ENCODE peak calls at places on chromosomes 11 and 22, in nine cellular contexts. S, K, D, F, C, W, Z, P and U are unnamed samples.

GRCh38 chr11:110833033-110833484 is 120.8 kb upstream of the ARHGAP20 start:
- DNase-seq in S (no peak), K (no peak), D (no peak), F (no peak), C (peak; percentile 63), W (no peak), Z (no peak), P (no peak), U (no peak)

GRCh38 chr22:23683545-23683944 is 7.3 kb upstream of the RGL4 start:
- DNase-seq in S (no peak), K (no peak), D (no peak), F (no peak), C (no peak), W (no peak), Z (no peak), P (no peak), U (no peak)

GRCh38 chr11:100791873-100792272 is 104.8 kb downstream of the ARHGAP42 start:
- DNase-seq in S (no peak), K (no peak), D (no peak), F (no peak), C (peak; percentile 13), W (no peak), Z (no peak), P (no peak), U (no peak)

GRCh38 chr11:86575927-86576326 is 96.5 kb downstream of the ME3 start:
- DNase-seq in S (no peak), K (no peak), D (no peak), F (no peak), C (no peak), W (no peak), Z (no peak), P (no peak), U (no peak)

GRCh38 chr11:34250732-34251639 is 106.8 kb downstream of the ABTB2 start:
- DNase-seq in S (peak; percentile 77), K (peak; percentile 53), D (peak; percentile 75), F (peak; percentile 29), C (peak; percentile 41), W (peak; percentile 91), Z (no peak), P (peak; percentile 28), U (no peak)

GRCh38 chr11:17478064-17478463 is 1.4 kb upstream of the ABCC8 start:
- DNase-seq in S (no peak), K (no peak), D (no peak), F (no peak), C (no peak), W (no peak), Z (no peak), P (no peak), U (no peak)

GRCh38 chr11:115581871-115582639 is 77.8 kb upstream of the CADM1 start:
- DNase-seq in S (no peak), K (peak; percentile 45), D (no peak), F (no peak), C (no peak), W (no peak), Z (no peak), P (peak; percentile 22), U (no peak)

GRCh38 chr22:23305922-23306374 is 125.6 kb downstream of the BCR start:
- DNase-seq in S (no peak), K (peak; percentile 33), D (no peak), F (peak; percentile 89), C (peak; percentile 97), W (no peak), Z (no peak), P (no peak), U (no peak)

GRCh38 chr11:95387319-95387718 is 156.3 kb upstream of the SESN3 start:
- DNase-seq in S (no peak), K (no peak), D (no peak), F (no peak), C (no peak), W (no peak), Z (no peak), P (no peak), U (no peak)

GRCh38 chr11:118058311-118059230 is 18.3 kb upstream of the TMPRSS4 start:
- DNase-seq in S (no peak), K (peak; percentile 5), D (no peak), F (no peak), C (no peak), W (peak; percentile 26), Z (no peak), P (no peak), U (no peak)

GRCh38 chr11:131675489-131675888 is 305.1 kb downstream of the NTM start:
- DNase-seq in S (no peak), K (no peak), D (no peak), F (peak; percentile 47), C (peak; percentile 14), W (no peak), Z (no peak), P (no peak), U (no peak)

GRCh38 chr11:130426223-130427048 is 2.0 kb downstream of the ADAMTS8 start:
- DNase-seq in S (no peak), K (no peak), D (no peak), F (no peak), C (no peak), W (no peak), Z (no peak), P (no peak), U (no peak)

GRCh38 chr11:113877673-113878060 is 2.3 kb upstream of the USP28 start:
- DNase-seq in S (no peak), K (no peak), D (no peak), F (no peak), C (no peak), W (no peak), Z (no peak), P (no peak), U (no peak)

GRCh38 chr11:113296447-113297205 is 17.8 kb upstream of the TTC12 start:
- DNase-seq in S (no peak), K (no peak), D (no peak), F (no peak), C (no peak), W (no peak), Z (no peak), P (no peak), U (no peak)

DNA sequence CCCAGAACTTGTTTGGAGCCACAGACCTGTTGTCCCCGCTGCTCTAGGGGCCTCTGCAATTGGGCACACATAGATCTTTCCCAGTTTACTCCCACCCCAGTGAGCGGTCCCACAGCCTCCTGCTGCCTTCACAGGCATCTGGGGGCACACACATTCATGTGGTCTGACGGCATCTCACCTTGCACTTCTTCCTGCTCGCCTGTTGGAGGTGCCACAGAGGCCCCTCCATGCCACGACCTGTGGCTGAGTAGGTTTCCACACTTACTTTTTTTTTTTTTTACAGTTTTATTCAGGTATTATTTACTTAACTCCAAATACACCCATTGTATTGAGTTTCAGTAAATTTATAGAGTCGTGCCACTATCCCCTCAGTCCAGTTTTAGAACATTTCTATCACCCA is 68.9 kb upstream of the SEPTIN5 start:
- DNase-seq in S (no peak), K (no peak), D (no peak), F (no peak), C (no peak), W (no peak), Z (no peak), P (no peak), U (no peak)
- TF ChIP-seq CTCF in S (no peak), K (no peak), D (peak; percentile 12), F (no peak), C (peak; percentile 2), W (no peak), Z (no peak), P (no peak), U (no peak)

GRCh38 chr11:101914737-101915426 is at the start of gene CEP126:
- DNase-seq in S (peak; percentile 94), K (peak; percentile 95), D (peak; percentile 81), F (peak; percentile 97), C (peak; percentile 98), W (peak; percentile 98), Z (peak; percentile 95), P (peak; percentile 97), U (peak; percentile 99)
- TF ChIP-seq CTCF in S (peak; percentile 16), K (no peak), D (no peak), F (peak; percentile 70), C (peak; percentile 59), W (peak; percentile 23), Z (no peak), P (no peak), U (peak; percentile 65)

GRCh38 chr22:28711820-28712777 is 29.5 kb downstream of the CHEK2 start:
- DNase-seq in S (no peak), K (no peak), D (no peak), F (peak; percentile 81), C (peak; percentile 88), W (no peak), Z (no peak), P (no peak), U (no peak)
- TF ChIP-seq CTCF in S (no peak), K (no peak), D (no peak), F (peak; percentile 29), C (peak; percentile 30), W (no peak), Z (no peak), P (no peak), U (peak; percentile 33)

GRCh38 chr11:47268448-47269001 is 1.4 kb upstream of the MADD start:
- DNase-seq in S (no peak), K (no peak), D (no peak), F (no peak), C (no peak), W (no peak), Z (peak; percentile 41), P (no peak), U (no peak)

GRCh38 chr11:47267858-47268257 is 2.1 kb upstream of the MADD start:
- DNase-seq in S (no peak), K (no peak), D (no peak), F (no peak), C (no peak), W (no peak), Z (no peak), P (no peak), U (no peak)

GRCh38 chr11:47269829-47270305 is at the start of gene MADD:
- DNase-seq in S (peak; percentile 92), K (peak; percentile 90), D (peak; percentile 55), F (peak; percentile 44), C (peak; percentile 89), W (peak; percentile 91), Z (peak; percentile 77), P (peak; percentile 68), U (peak; percentile 93)

GRCh38 chr11:47270331-47271271 is 668 bp downstream of the MADD start:
- DNase-seq in S (peak; percentile 33), K (peak; percentile 34), D (no peak), F (peak; percentile 45), C (peak; percentile 66), W (no peak), Z (peak; percentile 21), P (no peak), U (no peak)

DNA sequence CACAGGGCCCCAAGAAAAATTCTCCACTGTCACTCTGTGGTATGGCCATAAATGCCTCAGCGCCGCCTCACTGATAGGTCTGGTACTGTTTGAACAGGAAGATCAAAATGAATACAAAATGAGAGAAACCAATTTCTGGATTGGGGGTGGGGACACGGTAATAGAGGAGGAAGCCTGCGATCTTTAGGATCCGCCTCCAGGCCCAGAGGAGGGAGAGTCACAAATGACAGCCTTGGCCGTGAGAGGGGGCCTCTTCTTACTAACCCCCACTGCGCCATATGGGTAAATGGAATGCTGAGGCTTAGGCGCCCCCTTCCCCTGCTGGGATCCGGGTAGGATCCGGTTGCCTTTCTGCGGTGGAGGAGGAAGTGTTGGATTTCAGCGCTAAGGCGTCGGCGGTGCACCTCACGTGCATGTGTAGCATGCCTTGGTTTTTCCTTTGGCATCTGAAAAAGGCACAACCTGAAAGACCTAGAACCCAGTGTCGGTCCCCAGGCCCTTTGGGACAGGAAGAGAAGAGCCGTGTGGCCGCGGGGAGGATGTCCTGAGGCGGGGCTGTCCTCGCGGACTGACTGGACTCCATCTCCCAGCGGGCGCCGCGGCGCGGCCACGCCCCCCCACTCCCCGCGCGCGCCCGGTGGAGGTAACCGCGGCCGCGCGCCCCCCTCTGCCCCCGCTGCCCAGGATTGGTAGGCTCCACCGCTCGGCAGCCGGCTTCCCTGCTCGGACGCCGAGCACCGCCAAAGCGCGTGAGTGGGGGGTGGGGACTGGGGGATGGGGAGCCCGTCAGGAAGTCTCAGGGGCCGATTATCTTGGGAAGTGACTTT is 718 bp upstream of the MADD start:
- DNase-seq in S (peak; percentile 85), K (peak; percentile 91), D (peak; percentile 47), F (peak; percentile 86), C (peak; percentile 92), W (peak; percentile 88), Z (peak; percentile 88), P (peak; percentile 91), U (peak; percentile 95)
- TF ChIP-seq CTCF in S (peak; percentile 4), K (no peak), D (no peak), F (peak; percentile 40), C (peak; percentile 28), W (no peak), Z (no peak), P (no peak), U (peak; percentile 47)